ENCODE peak calls at places on chromosomes 1 and 21, in five cellular contexts. C is HEK293T, M is GM12878, H is HepG2, K is H1. N is an unnamed sample.

GRCh38 chr1:119611701-119612113 is 36.4 kb downstream of the ZNF697 start:
- DNase-seq in C (peak; percentile 75), M (no peak), H (peak; percentile 53), K (peak; percentile 100), N (peak; percentile 80)

GRCh38 chr1:174815036-174815435 is 184.7 kb upstream of the CACYBP start:
- DNase-seq in C (no peak), M (peak; percentile 21), H (peak; percentile 35), K (no peak), N (no peak)

GRCh38 chr1:186500804-186501203 is 39.9 kb upstream of the PDC start:
- DNase-seq in C (no peak), M (no peak), H (no peak), K (no peak), N (no peak)

GRCh38 chr1:39680751-39681150 is 8.8 kb upstream of the NT5C1A start:
- DNase-seq in C (no peak), M (no peak), H (no peak), K (no peak), N (no peak)

GRCh38 chr1:47870946-47871750 is 126.0 kb downstream of the TRABD2B start:
- DNase-seq in C (no peak), M (no peak), H (no peak), K (no peak), N (no peak)

GRCh38 chr1:28915036-28915895 is 897 bp downstream of the EPB41 start:
- DNase-seq in C (peak; percentile 62), M (no peak), H (peak; percentile 45), K (peak; percentile 67), N (peak; percentile 57)

GRCh38 chr1:5970623-5971273 is 21.5 kb downstream of the NPHP4 start:
- DNase-seq in C (no peak), M (no peak), H (no peak), K (no peak), N (no peak)

GRCh38 chr1:118101445-118101844 is 83.6 kb downstream of the SPAG17 start:
- DNase-seq in C (no peak), M (no peak), H (no peak), K (no peak), N (no peak)

GRCh38 chr1:162753998-162754585 is 36.4 kb upstream of the HSD17B7 start:
- DNase-seq in C (no peak), M (no peak), H (no peak), K (no peak), N (no peak)

GRCh38 chr1:214584805-214585766 is 17.9 kb upstream of the CENPF start:
- DNase-seq in C (peak; percentile 49), M (no peak), H (peak; percentile 31), K (no peak), N (no peak)

GRCh38 chr1:56911098-56911497 is 54.7 kb downstream of the C8B start:
- DNase-seq in C (no peak), M (no peak), H (peak; percentile 32), K (no peak), N (no peak)

GRCh38 chr21:14768042-14768441 is 221.9 kb upstream of the SAMSN1 start:
- DNase-seq in C (no peak), M (no peak), H (no peak), K (no peak), N (no peak)

GRCh38 chr1:224340711-224341384 is 10.9 kb upstream of the NVL start:
- DNase-seq in C (no peak), M (no peak), H (no peak), K (peak; percentile 79), N (peak; percentile 78)

GRCh38 chr1:92833840-92834239 is 2.0 kb downstream of the RPL5 start:
- DNase-seq in C (no peak), M (no peak), H (no peak), K (no peak), N (no peak)

GRCh38 chr1:33637846-33638440 is 165.5 kb downstream of the ZSCAN20 start:
- DNase-seq in C (no peak), M (no peak), H (no peak), K (no peak), N (no peak)

GRCh38 chr1:110155878-110156522 is 5.7 kb downstream of the SLC6A17 start:
- DNase-seq in C (peak; percentile 64), M (no peak), H (peak; percentile 4), K (peak; percentile 94), N (peak; percentile 59)

GRCh38 chr1:94755675-94756074 is 64.5 kb upstream of the SLC44A3 start:
- DNase-seq in C (no peak), M (no peak), H (peak; percentile 81), K (no peak), N (no peak)

GRCh38 chr1:20850021-20850420 is 62.9 kb upstream of the HP1BP3 start:
- DNase-seq in C (no peak), M (no peak), H (no peak), K (no peak), N (no peak)

GRCh38 chr1:1599030-1599916 is 662 bp downstream of the FNDC10 start:
- DNase-seq in C (peak; percentile 64), M (no peak), H (no peak), K (peak; percentile 82), N (no peak)

GRCh38 chr1:59397459-59397858 is 100.6 kb downstream of the FGGY start:
- DNase-seq in C (no peak), M (no peak), H (no peak), K (no peak), N (no peak)

GRCh38 chr1:28163496-28164120 is 12.9 kb downstream of the PTAFR start:
- DNase-seq in C (no peak), M (no peak), H (no peak), K (no peak), N (no peak)

GRCh38 chr1:174841747-174842146 is 158.0 kb upstream of the CACYBP start:
- DNase-seq in C (no peak), M (no peak), H (no peak), K (no peak), N (no peak)

GRCh38 chr1:245875581-245876263 is 631.4 kb downstream of the SMYD3 start:
- DNase-seq in C (no peak), M (no peak), H (no peak), K (no peak), N (no peak)

GRCh38 chr1:16445052-16445451 is 4.5 kb downstream of the NECAP2 start:
- DNase-seq in C (no peak), M (no peak), H (no peak), K (no peak), N (no peak)

GRCh38 chr1:37561794-37562132 is 5.0 kb downstream of the DNALI1 start:
- DNase-seq in C (peak; percentile 50), M (no peak), H (peak; percentile 27), K (peak; percentile 68), N (peak; percentile 15)

GRCh38 chr1:203166192-203166940 is 9.3 kb downstream of the MYBPH start:
- DNase-seq in C (peak; percentile 63), M (no peak), H (peak; percentile 42), K (no peak), N (no peak)

GRCh38 chr1:87144981-87145380 is 183.7 kb upstream of the LMO4 start:
- DNase-seq in C (no peak), M (no peak), H (no peak), K (no peak), N (no peak)

GRCh38 chr1:110242731-110243130 is 32.6 kb downstream of the KCNC4 start:
- DNase-seq in C (no peak), M (no peak), H (no peak), K (no peak), N (no peak)

GRCh38 chr1:21341022-21341421 is 50.8 kb upstream of the ECE1 start:
- DNase-seq in C (no peak), M (no peak), H (no peak), K (no peak), N (no peak)

GRCh38 chr1:178541829-178542553 is 29.1 kb downstream of the TEX35 start:
- DNase-seq in C (peak; percentile 64), M (no peak), H (peak; percentile 88), K (peak; percentile 76), N (peak; percentile 27)
- TF ChIP-seq SUZ12 in C (no peak), M (no peak), H (no peak), K (no peak), N (no peak)

GRCh38 chr1:184801503-184801902 is 46.8 kb upstream of the EDEM3 start:
- DNase-seq in C (no peak), M (no peak), H (no peak), K (no peak), N (no peak)
- TF ChIP-seq SUZ12 in C (no peak), M (no peak), H (no peak), K (no peak), N (no peak)

GRCh38 chr1:113732802-113733201 is 26.5 kb downstream of the PHTF1 start:
- DNase-seq in C (no peak), M (no peak), H (no peak), K (no peak), N (no peak)

DNA sequence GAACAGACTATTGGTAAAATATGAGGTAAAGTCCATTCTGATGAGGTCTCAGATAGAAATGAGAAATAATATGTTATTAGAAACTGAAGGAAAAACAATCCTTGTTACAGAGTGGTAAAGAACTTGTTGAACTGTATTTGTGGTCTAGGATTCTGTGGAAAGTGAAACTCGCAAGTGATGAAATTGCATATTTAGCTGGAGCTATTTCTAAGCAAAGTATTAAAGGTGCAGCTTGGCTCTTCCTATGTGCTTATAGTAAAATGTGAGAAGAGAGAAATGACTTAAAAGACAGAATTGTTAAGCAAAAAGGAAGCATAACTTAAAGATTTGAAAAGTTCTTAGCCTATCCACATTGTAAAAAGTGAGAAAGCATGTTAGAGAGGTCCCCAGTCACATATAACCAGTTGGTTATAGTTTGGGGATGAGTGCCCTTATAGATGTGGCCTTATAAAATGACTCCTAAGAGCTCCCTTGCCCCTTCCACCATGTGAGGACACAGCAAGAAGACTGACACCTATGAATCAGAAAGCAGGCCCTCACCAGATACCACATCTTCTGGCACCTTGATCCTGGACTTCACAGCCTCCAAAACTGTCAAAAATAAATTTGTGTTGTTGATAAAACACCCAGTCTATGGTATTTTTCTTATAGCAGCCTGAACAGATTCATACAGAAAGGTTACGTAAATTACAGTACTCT is 24.8 kb downstream of the PHTF1 start:
- DNase-seq in C (no peak), M (no peak), H (no peak), K (no peak), N (no peak)
- TF ChIP-seq SUZ12 in C (no peak), M (no peak), H (no peak), K (no peak), N (no peak)

GRCh38 chr1:183089025-183089639 is 65.9 kb downstream of the LAMC1 start:
- DNase-seq in C (no peak), M (no peak), H (peak; percentile 98), K (no peak), N (no peak)

GRCh38 chr1:183093821-183094287 is 70.6 kb downstream of the LAMC1 start:
- DNase-seq in C (no peak), M (no peak), H (no peak), K (no peak), N (peak; percentile 44)

GRCh38 chr1:183092350-183092749 is 69.1 kb downstream of the LAMC1 start:
- DNase-seq in C (no peak), M (no peak), H (no peak), K (no peak), N (no peak)

GRCh38 chr1:183093066-183093668 is 69.9 kb downstream of the LAMC1 start:
- DNase-seq in C (no peak), M (no peak), H (no peak), K (no peak), N (no peak)

DNA sequence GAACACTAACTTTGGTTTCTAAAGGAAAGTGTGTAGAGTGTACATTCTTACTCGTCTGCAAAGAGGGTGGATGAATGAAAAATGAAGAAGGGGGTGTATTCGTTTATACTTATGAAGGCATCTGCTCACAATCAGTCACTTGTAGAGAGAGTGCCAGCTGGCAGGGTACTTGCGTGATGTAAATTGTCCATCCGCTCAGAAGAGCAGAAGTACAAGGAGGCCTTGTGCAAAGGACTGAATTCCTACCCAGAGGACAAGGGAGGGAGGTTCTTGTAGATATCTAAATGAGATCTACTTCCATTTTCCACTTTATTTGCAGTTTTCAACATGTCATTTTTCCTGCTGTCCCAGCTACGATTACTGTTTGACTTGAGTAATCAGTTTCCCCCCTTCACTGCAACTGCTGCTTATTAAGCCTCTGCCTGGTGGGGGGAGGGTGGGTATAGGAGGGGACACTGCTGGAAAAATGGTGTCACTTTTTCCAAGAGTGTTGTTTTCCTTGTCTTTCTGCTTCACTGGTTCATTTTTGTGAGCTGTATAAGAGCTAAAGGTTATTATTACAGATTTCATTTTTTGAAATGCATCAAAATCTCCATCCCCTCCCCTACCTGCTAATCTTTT is 67.3 kb downstream of the LAMC1 start:
- DNase-seq in C (no peak), M (no peak), H (peak; percentile 49), K (no peak), N (no peak)
- TF ChIP-seq SUZ12 in C (no peak), M (no peak), H (no peak), K (no peak), N (no peak)

N was measured in NT2/D1.